ENCODE peak calls at places on chromosomes 5 and 9, in six cellular contexts. Y, G, J, T, X and E are unnamed samples.

GRCh38 chr9:95667789-95668188 is 151.0 kb upstream of the PTCH1 start:
- DNase-seq in G (no peak), X (no peak), Y (peak), J (peak), T (no peak), E (no peak)

GRCh38 chr5:142143878-142144277 is 35.3 kb downstream of the NDFIP1 start:
- DNase-seq in G (no peak), Y (peak), X (no peak), T (no peak), J (peak), E (peak)

GRCh38 chr9:94068257-94068656 is 16.0 kb upstream of the PTPDC1 start:
- DNase-seq in Y (no peak), G (no peak), X (no peak), T (no peak), J (no peak), E (no peak)

GRCh38 chr5:148687427-148687826 is 33.1 kb upstream of the HTR4 start:
- DNase-seq in X (no peak), T (no peak), J (no peak), Y (no peak), G (no peak), E (no peak)

GRCh38 chr9:98521141-98521540 is 187.6 kb downstream of the GABBR2 start:
- DNase-seq in X (no peak), Y (no peak), G (no peak), T (no peak), J (no peak), E (no peak)

GRCh38 chr9:34413229-34413852 is 36.6 kb upstream of the MYORG start:
- DNase-seq in J (no peak), Y (no peak), G (no peak), T (no peak), X (peak), E (no peak)

GRCh38 chr9:8223861-8224260 is 424.3 kb upstream of the DMAC1 start:
- DNase-seq in G (no peak), Y (no peak), X (no peak), T (no peak), J (no peak), E (no peak)

GRCh38 chr5:124706729-124707361 is 39.6 kb downstream of the ZNF608 start:
- DNase-seq in Y (peak), G (peak), J (peak), X (no peak), T (no peak), E (peak)

GRCh38 chr9:122036988-122037387 is 56.1 kb downstream of the TTLL11 start:
- DNase-seq in X (no peak), T (no peak), Y (no peak), G (no peak), J (no peak), E (no peak)

GRCh38 chr5:71974622-71975021 is 132.7 kb upstream of the MAP1B start:
- DNase-seq in X (no peak), J (no peak), G (no peak), Y (no peak), T (no peak), E (no peak)

GRCh38 chr9:27165670-27166069 is 56.6 kb downstream of the TEK start:
- DNase-seq in X (no peak), J (no peak), T (no peak), Y (no peak), G (no peak), E (no peak)

GRCh38 chr9:27414215-27414731 is 109.8 kb upstream of the IFNK start:
- DNase-seq in X (no peak), G (peak), Y (no peak), T (no peak), J (no peak), E (no peak)

GRCh38 chr9:89410709-89411111 is 87.2 kb downstream of the SEMA4D start:
- DNase-seq in X (no peak), T (no peak), G (no peak), J (no peak), Y (no peak), E (no peak)

GRCh38 chr9:70036641-70037040 is 7.0 kb upstream of the MAMDC2 start:
- DNase-seq in X (no peak), J (no peak), Y (no peak), T (no peak), G (no peak), E (no peak)

GRCh38 chr5:73592546-73592945 is 27.0 kb downstream of the UTP15 start:
- DNase-seq in X (no peak), G (no peak), Y (no peak), J (no peak), T (no peak), E (no peak)

GRCh38 chr5:13944564-13945195 is at the start of gene DNAH5:
- DNase-seq in T (no peak), G (no peak), X (no peak), Y (no peak), J (peak), E (peak)

GRCh38 chr9:28866951-28867350 is 1293.7 kb upstream of the C9orf72 start:
- DNase-seq in X (no peak), G (no peak), J (no peak), T (no peak), Y (no peak), E (no peak)

GRCh38 chr9:96376926-96377874 is 6.3 kb downstream of the SLC35D2 start:
- DNase-seq in Y (no peak), J (no peak), X (no peak), T (no peak), G (no peak), E (no peak)

GRCh38 chr9:116951588-116952433 is 264.7 kb downstream of the TRIM32 start:
- DNase-seq in X (no peak), J (no peak), G (no peak), Y (no peak), T (no peak), E (no peak)

GRCh38 chr9:108103294-108103693 is 613.7 kb upstream of the KLF4 start:
- DNase-seq in X (no peak), Y (no peak), G (no peak), T (no peak), J (no peak), E (no peak)

GRCh38 chr9:136087741-136088480 is 7.2 kb downstream of the NACC2 start:
- DNase-seq in T (no peak), J (no peak), G (peak), Y (no peak), X (no peak), E (no peak)

GRCh38 chr5:82163459-82164108 is 114.6 kb downstream of the RPS23 start:
- DNase-seq in T (no peak), J (no peak), G (no peak), X (no peak), Y (no peak), E (no peak)

GRCh38 chr5:4941957-4942830 is 197.9 kb upstream of the ADAMTS16 start:
- DNase-seq in T (no peak), Y (no peak), X (no peak), J (no peak), G (no peak), E (no peak)

GRCh38 chr5:56126487-56127179 is 106.5 kb downstream of the ANKRD55 start:
- DNase-seq in X (no peak), J (no peak), Y (peak), G (no peak), T (no peak), E (no peak)

GRCh38 chr5:144822544-144822943 is 651.9 kb downstream of the KCTD16 start:
- DNase-seq in J (no peak), G (no peak), T (no peak), X (no peak), Y (no peak), E (no peak)

GRCh38 chr9:138071292-138071691 is 193.7 kb downstream of the CACNA1B start:
- DNase-seq in J (no peak), Y (no peak), X (no peak), G (peak), T (no peak), E (no peak)

GRCh38 chr9:14030350-14030823 is 283.6 kb downstream of the NFIB start:
- DNase-seq in G (peak), X (no peak), T (no peak), Y (peak), J (peak), E (peak)

GRCh38 chr5:134817006-134817405 is 28.8 kb upstream of the C5orf24 start:
- DNase-seq in G (no peak), X (no peak), J (no peak), T (no peak), Y (no peak), E (no peak)

GRCh38 chr5:30405821-30406220 is 787.7 kb upstream of the CDH6 start:
- DNase-seq in Y (no peak), G (no peak), X (no peak), J (no peak), T (no peak), E (no peak)

GRCh38 chr9:69097053-69097452 is 61.5 kb downstream of the FXN start:
- DNase-seq in X (no peak), J (no peak), T (no peak), G (peak), Y (no peak), E (no peak)

GRCh38 chr5:130985776-130986175 is 179.3 kb downstream of the HINT1 start:
- DNase-seq in T (no peak), G (no peak), Y (no peak), J (no peak), X (no peak), E (peak)

GRCh38 chr9:132144708-132145365 is 17.0 kb upstream of the NTNG2 start:
- DNase-seq in Y (no peak), G (no peak), T (no peak), X (no peak), J (no peak), E (no peak)

GRCh38 chr5:173187054-173187743 is 42.9 kb downstream of the BNIP1 start:
- DNase-seq in G (no peak), T (no peak), J (no peak), Y (no peak), X (no peak), E (no peak)

GRCh38 chr5:147752666-147753290 is 29.8 kb downstream of the JAKMIP2 start:
- DNase-seq in Y (no peak), T (no peak), G (no peak), J (no peak), X (no peak), E (no peak)

GRCh38 chr5:43802119-43802518 is 199.1 kb downstream of the NNT start:
- DNase-seq in G (no peak), Y (no peak), J (no peak), T (no peak), X (no peak), E (no peak)

GRCh38 chr5:115382989-115383388 is 86.5 kb upstream of the CCDC112 start:
- DNase-seq in G (no peak), X (no peak), J (no peak), T (no peak), Y (no peak), E (no peak)

GRCh38 chr5:59814563-59814872 is 79.0 kb downstream of the PDE4D start:
- DNase-seq in G (no peak), T (no peak), Y (no peak), J (no peak), X (no peak), E (no peak)